ENCODE peak calls at places on chromosome 5, in five cellular contexts. W, L, O, Y and I are unnamed samples.

GRCh38 chr5:126954981-126955380 is 75.4 kb downstream of the MARCHF3 start:
- DNase-seq in W (no peak), L (no peak), O (no peak), Y (no peak), I (no peak)

GRCh38 chr5:129904102-129904666 is at the start of gene CHSY3:
- DNase-seq in W (no peak), L (peak; percentile 78), O (peak; percentile 90), Y (no peak), I (peak; percentile 86)

GRCh38 chr5:115381911-115382662 is 85.6 kb upstream of the CCDC112 start:
- DNase-seq in W (no peak), L (no peak), O (no peak), Y (no peak), I (no peak)

GRCh38 chr5:75140277-75140676 is 87.9 kb upstream of the GCNT4 start:
- DNase-seq in W (no peak), L (no peak), O (no peak), Y (no peak), I (no peak)

GRCh38 chr5:172223901-172224873 is 30.2 kb downstream of the EFCAB9 start:
- DNase-seq in W (no peak), L (no peak), O (no peak), Y (no peak), I (no peak)

GRCh38 chr5:161547573-161548471 is 1.3 kb upstream of the GABRB2 start:
- DNase-seq in W (no peak), L (no peak), O (no peak), Y (no peak), I (peak; percentile 17)

GRCh38 chr5:119411291-119411934 is 40.9 kb upstream of the HSD17B4 start:
- DNase-seq in W (no peak), L (peak; percentile 51), O (no peak), Y (no peak), I (no peak)

GRCh38 chr5:158658439-158659230 is 441.1 kb downstream of the EBF1 start:
- DNase-seq in W (no peak), L (no peak), O (no peak), Y (no peak), I (no peak)

GRCh38 chr5:28862137-28862859 is 1823.9 kb upstream of the CDH9 start:
- DNase-seq in W (no peak), L (no peak), O (no peak), Y (no peak), I (no peak)

GRCh38 chr5:9716838-9717281 is 86.7 kb upstream of the TAS2R1 start:
- DNase-seq in W (no peak), L (peak; percentile 28), O (no peak), Y (no peak), I (no peak)

GRCh38 chr5:59648949-59649921 is 244.3 kb downstream of the PDE4D start:
- DNase-seq in W (no peak), L (peak; percentile 86), O (no peak), Y (no peak), I (no peak)

GRCh38 chr5:146196459-146197048 is 6.9 kb upstream of the RBM27 start:
- DNase-seq in W (no peak), L (no peak), O (no peak), Y (no peak), I (no peak)

GRCh38 chr5:2865856-2866546 is 114.5 kb upstream of the IRX2 start:
- DNase-seq in W (no peak), L (no peak), O (no peak), Y (no peak), I (no peak)

GRCh38 chr5:134911285-134912215 is 6.6 kb downstream of the PCBD2 start:
- DNase-seq in W (no peak), L (no peak), O (no peak), Y (no peak), I (no peak)

GRCh38 chr5:173045481-173045880 is 10.7 kb upstream of the CREBRF start:
- DNase-seq in W (no peak), L (no peak), O (no peak), Y (no peak), I (peak; percentile 28)

GRCh38 chr5:151125421-151125820 is 32.2 kb downstream of the ANXA6 start:
- DNase-seq in W (no peak), L (no peak), O (no peak), Y (no peak), I (no peak)

GRCh38 chr5:1246711-1247431 is 21.7 kb downstream of the SLC6A18 start:
- DNase-seq in W (no peak), L (no peak), O (no peak), Y (no peak), I (peak; percentile 63)

GRCh38 chr5:138212828-138213160 is 329 bp downstream of the CDC23 start:
- DNase-seq in W (no peak), L (peak; percentile 21), O (peak; percentile 72), Y (no peak), I (peak; percentile 12)

GRCh38 chr5:143435207-143435657 is 31.7 kb upstream of the NR3C1 start:
- DNase-seq in W (no peak), L (no peak), O (no peak), Y (peak; percentile 17), I (no peak)

GRCh38 chr5:159732220-159732619 is 184.1 kb upstream of the ADRA1B start:
- DNase-seq in W (no peak), L (peak; percentile 11), O (no peak), Y (no peak), I (no peak)

GRCh38 chr5:91176288-91177016 is 206.7 kb downstream of the ARRDC3 start:
- DNase-seq in W (no peak), L (no peak), O (no peak), Y (no peak), I (no peak)

GRCh38 chr5:109759304-109759703 is 69.6 kb downstream of the MAN2A1 start:
- DNase-seq in W (no peak), L (peak; percentile 16), O (no peak), Y (no peak), I (no peak)

GRCh38 chr5:74798977-74799911 is 32.2 kb downstream of the NSA2 start:
- DNase-seq in W (no peak), L (peak; percentile 38), O (no peak), Y (no peak), I (no peak)

GRCh38 chr5:44862808-44863207 is 54.1 kb downstream of the MRPS30 start:
- DNase-seq in W (no peak), L (peak; percentile 30), O (no peak), Y (no peak), I (no peak)

GRCh38 chr5:96220610-96221390 is 212.2 kb downstream of the PCSK1 start:
- DNase-seq in W (no peak), L (peak; percentile 64), O (no peak), Y (no peak), I (no peak)

GRCh38 chr5:32182463-32183081 is 8.5 kb upstream of the GOLPH3 start:
- DNase-seq in W (no peak), L (no peak), O (no peak), Y (no peak), I (no peak)

GRCh38 chr5:148033138-148033537 is 30.6 kb upstream of the SPINK5 start:
- DNase-seq in W (no peak), L (no peak), O (no peak), Y (no peak), I (no peak)

GRCh38 chr5:130514984-130515690 is 610.9 kb downstream of the CHSY3 start:
- DNase-seq in W (no peak), L (peak; percentile 85), O (no peak), Y (no peak), I (no peak)

GRCh38 chr5:146910239-146910638 is 31.7 kb upstream of the PPP2R2B start:
- DNase-seq in W (no peak), L (no peak), O (no peak), Y (no peak), I (no peak)

GRCh38 chr5:156037151-156037909 is 289.6 kb upstream of the SGCD start:
- DNase-seq in W (no peak), L (peak; percentile 26), O (no peak), Y (no peak), I (no peak)

GRCh38 chr5:143161893-143162520 is 241.5 kb downstream of the NR3C1 start:
- DNase-seq in W (no peak), L (no peak), O (peak; percentile 58), Y (no peak), I (no peak)

GRCh38 chr5:166088389-166089039 is 2202.9 kb upstream of the WWC1 start:
- DNase-seq in W (no peak), L (no peak), O (no peak), Y (no peak), I (no peak)

GRCh38 chr5:41797672-41798071 is 72.6 kb downstream of the OXCT1 start:
- DNase-seq in W (no peak), L (no peak), O (no peak), Y (no peak), I (no peak)

GRCh38 chr5:91293131-91293530 is 90.0 kb downstream of the ARRDC3 start:
- DNase-seq in W (no peak), L (peak; percentile 75), O (no peak), Y (no peak), I (no peak)

GRCh38 chr5:51961154-51961562 is 577.9 kb downstream of the ISL1 start:
- DNase-seq in W (no peak), L (no peak), O (no peak), Y (no peak), I (no peak)

GRCh38 chr5:6868170-6868569 is 154.9 kb downstream of the TENT4A start:
- DNase-seq in W (no peak), L (no peak), O (no peak), Y (no peak), I (peak; percentile 12)

GRCh38 chr5:93107828-93108520 is 473.0 kb downstream of the NR2F1-AS1 start:
- DNase-seq in W (no peak), L (no peak), O (no peak), Y (no peak), I (no peak)

GRCh38 chr5:171310816-171311697 is 2.0 kb downstream of the TLX3 start:
- DNase-seq in W (no peak), L (no peak), O (no peak), Y (no peak), I (no peak)

GRCh38 chr5:78905084-78905938 is 79.8 kb downstream of the ARSB start:
- DNase-seq in W (no peak), L (no peak), O (no peak), Y (no peak), I (no peak)